ENCODE peak calls at places on chromosomes 6 and 20, in eight cellular contexts. M is NCI-H460; P is AG10803; T is retinal pigment epithelial cell; I is ecto neural progenitor cell; K is fibroblast of lung; A is hepatocyte; C is effector memory CD8-positive, alpha-beta T cell. S is an unnamed sample.

GRCh38 chr6:16764188-16764950 is 3.1 kb upstream of the ATXN1 start:
- DNase-seq in I (no peak), K (peak), C (no peak), A (peak), T (no peak), M (no peak), P (peak), S (peak)

GRCh38 chr6:105780146-105780860 is 305.8 kb upstream of the PRDM1 start:
- DNase-seq in C (no peak), I (no peak), K (no peak), A (no peak), T (no peak), P (peak), M (no peak), S (peak)

GRCh38 chr20:1001116-1001515 is 995 bp downstream of the RSPO4 start:
- DNase-seq in P (no peak), T (no peak), M (no peak), I (no peak), C (no peak), K (no peak), A (no peak), S (no peak)

GRCh38 chr20:9884061-9884460 is 45.2 kb upstream of the PAK5 start:
- DNase-seq in A (peak), K (no peak), M (no peak), I (no peak), T (no peak), C (no peak), P (no peak), S (no peak)

GRCh38 chr6:133339543-133340384 is 98.6 kb downstream of the EYA4 start:
- DNase-seq in P (no peak), M (no peak), C (no peak), I (no peak), K (no peak), T (no peak), A (no peak), S (no peak)

GRCh38 chr6:109743739-109744138 is 52.6 kb downstream of the FIG4 start:
- DNase-seq in A (no peak), C (no peak), T (no peak), K (peak), P (peak), M (no peak), I (no peak), S (peak)

GRCh38 chr6:147509900-147510299 is 1.4 kb downstream of the SAMD5 start:
- DNase-seq in M (no peak), P (no peak), K (no peak), C (no peak), A (peak), T (no peak), I (no peak), S (no peak)

GRCh38 chr20:63002511-63002910 is 4.3 kb downstream of the BHLHE23 start:
- DNase-seq in M (no peak), A (no peak), T (no peak), K (no peak), P (no peak), I (no peak), C (no peak), S (no peak)

GRCh38 chr6:16781348-16782169 is 20.3 kb upstream of the ATXN1 start:
- DNase-seq in I (no peak), P (peak), K (no peak), T (no peak), A (no peak), M (no peak), C (no peak), S (no peak)

GRCh38 chr20:17077030-17077429 is 149.8 kb upstream of the PCSK2 start:
- DNase-seq in A (no peak), C (no peak), K (no peak), P (no peak), M (no peak), I (no peak), T (no peak), S (no peak)

GRCh38 chr20:33971147-33971775 is 22.4 kb upstream of the RALY start:
- DNase-seq in A (no peak), K (no peak), I (no peak), C (no peak), M (no peak), P (no peak), T (no peak), S (no peak)

S was measured in H4.